ENCODE peak calls at places on chromosomes 13 and 19, in eight cellular contexts. K is stimulated activated naive CD8-positive, alpha-beta T cell treated with anti-CD3 and anti-CD28 coated beads, Interleukin-15, amount 100 ng/mL, for 72 hours; Z is CD4-positive, alpha-beta T cell; P is HS-5; B is brain microvascular endothelial cell; R is activated CD4-positive, alpha-beta T cell treated with anti-CD3 and anti-CD28 coated beads, Interleukin-2, amount 50 U/mL, for 1 hour; Y is GM18507; W is MV-4-11. L is an unnamed sample.

GRCh38 chr13:113150545-113151365 is 7.7 kb upstream of the PROZ start:
- DNase-seq in K (no peak), Z (no peak), P (no peak), B (no peak), R (no peak), Y (no peak), W (no peak), L (no peak)

GRCh38 chr13:75330770-75331169 is 151.2 kb downstream of the TBC1D4 start:
- DNase-seq in K (no peak), Z (no peak), P (no peak), B (no peak), R (no peak), Y (no peak), W (no peak), L (no peak)

GRCh38 chr13:27270594-27271520 is at the start of gene RASL11A:
- DNase-seq in K (peak; percentile 83), Z (peak; percentile 71), P (no peak), B (peak; percentile 81), R (peak; percentile 66), Y (peak; percentile 64), W (peak; percentile 67), L (peak; percentile 82)

GRCh38 chr13:92510416-92510815 is 716.2 kb upstream of the GPC6 start:
- DNase-seq in K (no peak), Z (no peak), P (peak; percentile 32), B (peak; percentile 36), R (no peak), Y (no peak), W (no peak), L (no peak)

GRCh38 chr19:34649886-34650543 is 26.9 kb downstream of the SCGB2B2 start:
- DNase-seq in K (no peak), Z (no peak), P (no peak), B (no peak), R (no peak), Y (no peak), W (no peak), L (no peak)

GRCh38 chr13:73340069-73340468 is 281.3 kb downstream of the KLF5 start:
- DNase-seq in K (no peak), Z (no peak), P (no peak), B (no peak), R (no peak), Y (no peak), W (no peak), L (no peak)

GRCh38 chr13:19266979-19267378 is 85.4 kb upstream of the TUBA3C start:
- DNase-seq in K (no peak), Z (no peak), P (no peak), B (no peak), R (no peak), Y (no peak), W (no peak), L (no peak)

GRCh38 chr13:87524775-87525174 is 146.4 kb upstream of the SLITRK5 start:
- DNase-seq in K (no peak), Z (no peak), P (peak; percentile 3), B (no peak), R (no peak), Y (no peak), W (no peak), L (no peak)

GRCh38 chr19:29662604-29663404 is 2.5 kb upstream of the PLEKHF1 start:
- DNase-seq in K (no peak), Z (no peak), P (no peak), B (peak; percentile 86), R (no peak), Y (no peak), W (peak; percentile 70), L (peak; percentile 91)